ENCODE peak calls at places on chromosomes 7 and 10, in ten cellular contexts. Q, O, K, S, Z, E, P, M, F and A are unnamed samples.

GRCh38 chr10:119177708-119178370 is 773 bp downstream of the PRDX3 start:
- DNase-seq in Q (no peak), O (no peak), K (no peak), S (no peak), Z (no peak), E (no peak), P (no peak), M (no peak), F (no peak), A (no peak)

GRCh38 chr10:91642831-91643692 is 10.2 kb upstream of the PPP1R3C start:
- DNase-seq in Q (no peak), O (no peak), K (no peak), S (no peak), Z (no peak), E (no peak), P (no peak), M (no peak), F (no peak), A (no peak)

GRCh38 chr7:155806096-155806871 is 6.0 kb downstream of the SHH start:
- DNase-seq in Q (no peak), O (peak; percentile 61), K (no peak), S (no peak), Z (no peak), E (no peak), P (no peak), M (no peak), F (no peak), A (no peak)

GRCh38 chr7:95886501-95887090 is 114.2 kb downstream of the DYNC1I1 start:
- DNase-seq in Q (no peak), O (no peak), K (no peak), S (no peak), Z (no peak), E (no peak), P (peak; percentile 3), M (no peak), F (no peak), A (no peak)

GRCh38 chr10:77949167-77949566 is 22.6 kb upstream of the DLG5 start:
- DNase-seq in Q (no peak), O (peak; percentile 67), K (no peak), S (no peak), Z (no peak), E (no peak), P (peak; percentile 94), M (no peak), F (no peak), A (no peak)

GRCh38 chr7:139588632-139589031 is 65.1 kb downstream of the CLEC2L start:
- DNase-seq in Q (peak; percentile 72), O (peak; percentile 21), K (peak; percentile 87), S (peak; percentile 71), Z (no peak), E (no peak), P (no peak), M (no peak), F (no peak), A (no peak)

GRCh38 chr7:39896840-39897239 is 53.2 kb upstream of the CDK13 start:
- DNase-seq in Q (no peak), O (no peak), K (no peak), S (no peak), Z (no peak), E (no peak), P (no peak), M (no peak), F (no peak), A (no peak)

GRCh38 chr10:84391326-84391725 is 62.9 kb downstream of the CCSER2 start:
- DNase-seq in Q (no peak), O (no peak), K (no peak), S (no peak), Z (no peak), E (no peak), P (no peak), M (no peak), F (no peak), A (no peak)

GRCh38 chr10:123166618-123167017 is 12.4 kb downstream of the BUB3 start:
- DNase-seq in Q (no peak), O (no peak), K (no peak), S (no peak), Z (no peak), E (no peak), P (no peak), M (no peak), F (no peak), A (no peak)

GRCh38 chr7:43302211-43302711 is 189.8 kb downstream of the HECW1 start:
- DNase-seq in Q (no peak), O (no peak), K (no peak), S (no peak), Z (no peak), E (no peak), P (peak; percentile 30), M (no peak), F (no peak), A (no peak)

GRCh38 chr10:25176421-25176968 is 1.7 kb downstream of the GPR158 start:
- DNase-seq in Q (no peak), O (peak; percentile 60), K (no peak), S (no peak), Z (no peak), E (no peak), P (no peak), M (no peak), F (no peak), A (no peak)

GRCh38 chr10:107623292-107623691 is 458.8 kb upstream of the SORCS1 start:
- DNase-seq in Q (no peak), O (no peak), K (no peak), S (no peak), Z (no peak), E (no peak), P (no peak), M (no peak), F (no peak), A (no peak)

DNA sequence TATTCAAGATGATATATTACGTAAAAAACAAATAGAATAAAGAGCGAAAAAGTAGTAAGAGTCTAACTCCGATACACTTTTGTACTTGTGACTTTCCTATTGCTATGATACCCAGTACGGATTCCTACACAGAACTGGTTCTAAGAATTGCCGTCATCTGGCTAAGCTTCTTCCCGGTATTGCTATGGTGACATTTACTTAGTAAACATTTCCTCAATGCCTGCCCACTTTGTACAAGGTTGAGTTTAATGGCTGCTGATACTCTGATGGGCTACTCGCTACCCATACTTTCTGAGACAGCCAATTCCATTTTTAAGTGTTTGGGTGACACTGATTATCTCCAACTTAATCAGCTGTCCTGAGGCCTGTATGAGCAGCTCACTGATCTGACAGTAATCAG is 55.6 kb downstream of the OSBPL3 start:
- DNase-seq in Q (no peak), O (no peak), K (no peak), S (no peak), Z (no peak), E (no peak), P (no peak), M (no peak), F (no peak), A (no peak)
- H3K27ac ChIP-seq in Q (no peak overlapping the region), O (no peak overlapping the region), K (no peak overlapping the region), S (no peak overlapping the region), Z (no peak overlapping the region), E (no peak overlapping the region), P (no peak overlapping the region), M (no peak overlapping the region), F (no peak overlapping the region), A (peak overlapping the region; percentile 21)

GRCh38 chr10:30058111-30058510 is 1.3 kb downstream of the JCAD start:
- DNase-seq in Q (no peak), O (no peak), K (no peak), S (peak; percentile 28), Z (no peak), E (no peak), P (no peak), M (no peak), F (no peak), A (no peak)
- H3K27ac ChIP-seq in Q (peak overlapping the region; percentile 57), O (no peak overlapping the region), K (no peak overlapping the region), S (peak overlapping the region; percentile 56), Z (no peak overlapping the region), E (peak overlapping the region; percentile 80), P (no peak overlapping the region), M (peak overlapping the region; percentile 0), F (no peak overlapping the region), A (peak overlapping the region; percentile 89)

DNA sequence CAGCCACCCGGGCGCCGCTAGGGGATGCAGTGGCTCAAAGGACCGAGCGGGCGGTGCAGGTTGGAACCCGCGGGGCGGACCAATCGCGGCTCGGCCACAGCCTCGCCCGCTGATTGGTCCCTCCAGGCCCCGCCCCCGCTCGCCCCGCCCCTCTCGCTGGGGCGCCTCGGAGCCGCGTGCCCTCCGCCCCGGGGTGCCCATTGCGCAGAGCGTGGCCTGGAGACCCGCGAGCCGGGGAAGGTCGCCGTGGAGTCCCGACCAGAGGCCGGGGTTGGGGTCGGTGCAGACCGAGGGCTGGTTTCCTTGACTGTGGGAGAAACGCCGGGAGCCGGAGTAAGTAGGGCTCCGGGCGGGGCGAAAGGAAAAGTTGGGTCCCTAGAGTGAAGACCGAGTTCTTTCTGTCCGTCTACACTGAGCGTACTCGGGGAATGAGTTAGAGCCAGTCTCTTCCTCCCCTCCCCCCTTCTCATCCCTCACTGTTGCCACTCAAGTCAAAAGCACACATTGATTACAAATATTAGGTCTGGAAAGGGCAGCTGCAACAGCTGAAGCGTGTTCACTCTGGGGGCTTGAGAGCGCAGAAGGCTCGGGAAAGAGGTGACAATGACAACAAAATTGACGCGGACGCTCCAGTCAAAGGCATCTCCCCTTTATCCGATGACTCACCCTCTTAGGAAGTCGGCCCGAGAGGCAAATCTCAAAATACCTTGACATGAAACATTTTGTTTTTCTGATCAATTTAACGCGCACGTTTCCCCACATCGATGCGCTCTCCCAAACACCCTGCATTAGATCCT is 844 bp upstream of the GATA3 start:
- DNase-seq in Q (peak; percentile 23), O (peak; percentile 96), K (peak; percentile 20), S (peak; percentile 21), Z (peak; percentile 95), E (peak; percentile 83), P (peak; percentile 80), M (peak; percentile 90), F (peak; percentile 89), A (peak; percentile 84)
- H3K27ac ChIP-seq in Q (no peak overlapping the region), O (no peak overlapping the region), K (no peak overlapping the region), S (no peak overlapping the region), Z (peak overlapping the region; percentile 76), E (no peak overlapping the region), P (peak overlapping the region; percentile 65), M (no peak overlapping the region), F (peak overlapping the region; percentile 82), A (no peak overlapping the region)

GRCh38 chr7:130940326-130940725 is 206.3 kb upstream of the KLF14 start:
- DNase-seq in Q (no peak), O (no peak), K (no peak), S (no peak), Z (no peak), E (no peak), P (no peak), M (no peak), F (no peak), A (no peak)
- H3K27ac ChIP-seq in Q (peak overlapping the region; percentile 40), O (no peak overlapping the region), K (no peak overlapping the region), S (no peak overlapping the region), Z (no peak overlapping the region), E (peak overlapping the region; percentile 85), P (no peak overlapping the region), M (no peak overlapping the region), F (no peak overlapping the region), A (no peak overlapping the region)

DNA sequence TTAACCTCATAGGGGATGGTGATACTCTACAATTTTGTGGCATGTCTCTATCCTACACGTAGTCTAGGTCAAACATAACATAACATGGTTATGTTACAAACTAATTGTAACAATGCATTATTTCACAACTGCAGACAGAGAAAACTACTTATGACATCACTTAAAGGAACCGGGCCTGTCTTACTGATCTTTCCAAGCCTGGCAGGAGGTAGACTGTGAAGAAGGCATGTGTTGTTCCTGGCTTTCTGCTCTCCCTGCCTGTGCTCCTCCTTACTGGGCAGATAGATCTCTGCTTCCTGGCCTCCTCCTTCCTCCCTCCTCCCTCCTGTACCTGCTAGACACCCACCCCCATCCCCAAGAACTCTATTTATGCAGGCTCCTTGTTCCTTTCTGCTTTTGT is 5.4 kb downstream of the CACNB2 start:
- DNase-seq in Q (no peak), O (no peak), K (no peak), S (no peak), Z (no peak), E (no peak), P (no peak), M (no peak), F (no peak), A (no peak)
- H3K27ac ChIP-seq in Q (no peak overlapping the region), O (no peak overlapping the region), K (no peak overlapping the region), S (no peak overlapping the region), Z (no peak overlapping the region), E (peak overlapping the region; percentile 88), P (no peak overlapping the region), M (peak overlapping the region; percentile 31), F (no peak overlapping the region), A (no peak overlapping the region)